ENCODE peak calls at places on chromosomes 4 and X, in nine cellular contexts. C is GM20000; I is RWPE1; M is activated CD8-positive, alpha-beta memory T cell treated with anti-CD3 and anti-CD28 coated beads, Interleukin-2, amount 50 U/mL, for 4 hours; V is B cell; E is stimulated activated CD4-positive, alpha-beta T cell treated with anti-CD3 and anti-CD28 coated beads, TNF-alpha, amount 100 ng/mL, for 48 hours; R is cardiac fibroblast; B is stimulated activated CD8-positive, alpha-beta memory T cell treated with anti-CD3 and anti-CD28 coated beads, Interleukin-4, amount 100 ng/mL, for 4 hours; A is activated gamma-delta T cell treated with anti-CD3 and anti-CD28 coated beads, Interleukin-2, amount 50 U/mL, for 16 hours. W is an unnamed sample.

GRCh38 chrX:69045616-69046345 is 119.5 kb downstream of the PJA1 start:
- DNase-seq in I (no peak), R (no peak), M (no peak), V (no peak), B (no peak), C (no peak), E (no peak), A (no peak), W (no peak)

GRCh38 chr4:104436542-104436941 is 58.2 kb downstream of the CXXC4 start:
- DNase-seq in C (no peak), V (no peak), E (no peak), I (no peak), M (no peak), R (no peak), A (no peak), B (no peak), W (no peak)

GRCh38 chr4:111362891-111363290 is 740.0 kb upstream of the PITX2 start:
- DNase-seq in E (no peak), R (peak), V (no peak), M (no peak), A (no peak), C (no peak), B (no peak), I (no peak), W (no peak)

GRCh38 chrX:9785252-9785943 is 831 bp upstream of the SHROOM2 start:
- DNase-seq in C (no peak), E (no peak), R (no peak), V (no peak), I (no peak), B (no peak), A (no peak), M (no peak), W (no peak)

GRCh38 chr4:70704333-70705145 is 16.2 kb downstream of the UTP3 start:
- DNase-seq in B (no peak), R (peak), M (peak), V (peak), C (peak), I (peak), A (peak), E (no peak), W (peak)

GRCh38 chr4:125389713-125390112 is 75.0 kb downstream of the FAT4 start:
- DNase-seq in C (no peak), E (no peak), A (no peak), B (no peak), M (no peak), I (peak), V (no peak), R (peak), W (no peak)

GRCh38 chr4:180134116-180134866 is 2108.9 kb upstream of the TENM3 start:
- DNase-seq in R (no peak), B (no peak), A (no peak), I (no peak), C (no peak), V (peak), E (no peak), M (no peak), W (peak)

GRCh38 chr4:95627004-95627403 is 78.2 kb upstream of the UNC5C start:
- DNase-seq in I (no peak), B (no peak), R (no peak), M (no peak), E (no peak), C (no peak), A (no peak), V (no peak), W (no peak)

GRCh38 chr4:128302775-128303174 is 15.2 kb upstream of the PGRMC2 start:
- DNase-seq in I (no peak), E (no peak), M (no peak), V (no peak), B (no peak), R (no peak), C (no peak), A (no peak), W (no peak)

GRCh38 chr4:70858454-70858853 is 18.8 kb upstream of the GRSF1 start:
- DNase-seq in R (no peak), I (no peak), B (no peak), V (no peak), A (no peak), E (no peak), C (no peak), M (no peak), W (no peak)

GRCh38 chr4:1542226-1542490 is 135.9 kb upstream of the NKX1-1 start:
- DNase-seq in M (no peak), R (no peak), C (no peak), B (no peak), V (no peak), I (no peak), E (no peak), A (no peak), W (no peak)

GRCh38 chr4:139988863-139989765 is 164.9 kb downstream of the MAML3 start:
- DNase-seq in R (peak), M (peak), B (peak), C (no peak), V (no peak), I (peak), A (no peak), E (peak), W (no peak)

GRCh38 chr4:82437285-82438005 is 7.1 kb downstream of the ENOPH1 start:
- DNase-seq in B (no peak), V (no peak), C (no peak), A (no peak), I (peak), M (no peak), E (no peak), R (peak), W (no peak)

GRCh38 chr4:82903737-82904136 is 3.2 kb downstream of the THAP9 start:
- DNase-seq in V (no peak), B (no peak), I (no peak), A (no peak), E (peak), C (no peak), R (no peak), M (no peak), W (no peak)

GRCh38 chrX:96182366-96182765 is 502.3 kb upstream of the DIAPH2 start:
- DNase-seq in I (no peak), E (no peak), V (no peak), A (no peak), M (no peak), R (peak), B (no peak), C (no peak), W (peak)

GRCh38 chr4:148109216-148109615 is 333.0 kb downstream of the NR3C2 start:
- DNase-seq in I (no peak), V (no peak), A (no peak), C (no peak), B (no peak), R (no peak), M (no peak), E (no peak), W (no peak)

GRCh38 chr4:99518883-99519282 is 8.1 kb downstream of the C4orf17 start:
- DNase-seq in V (no peak), M (no peak), C (no peak), A (no peak), E (no peak), I (no peak), B (no peak), R (no peak), W (no peak)

GRCh38 chr4:5051210-5051691 is at the start of gene STK32B:
- DNase-seq in E (no peak), V (no peak), A (no peak), B (no peak), M (no peak), R (peak), C (peak), I (peak), W (peak)

W was measured in GM12865.